ENCODE peak calls at places on chromosomes 7 and 10, in ten cellular contexts. One of them, this sample, is unnamed.

GRCh38 chr7:84855758-84856157 is 331.1 kb downstream of the SEMA3D start:
- DNase-seq in keratinocyte: no peak
- DNase-seq in HL-60: no peak
- DNase-seq in tibial artery: no peak
- DNase-seq in ovary: no peak
- DNase-seq in endodermal cell: no peak
- DNase-seq in spleen: no peak
- DNase-seq in Peyer's patch: no peak
- DNase-seq in heart right ventricle: no peak
- DNase-seq in iPS DF 6.9: no peak
- DNase-seq in this sample: no peak

GRCh38 chr10:44182909-44183308 is 202.0 kb downstream of the CXCL12 start:
- DNase-seq in keratinocyte: no peak
- DNase-seq in HL-60: no peak
- DNase-seq in tibial artery: no peak
- DNase-seq in ovary: no peak
- DNase-seq in endodermal cell: no peak
- DNase-seq in spleen: no peak
- DNase-seq in Peyer's patch: no peak
- DNase-seq in heart right ventricle: no peak
- DNase-seq in iPS DF 6.9: no peak
- DNase-seq in this sample: no peak

GRCh38 chr7:106767498-106768323 is 97.4 kb upstream of the PIK3CG start:
- DNase-seq in keratinocyte: no peak
- DNase-seq in HL-60: no peak
- DNase-seq in tibial artery: no peak
- DNase-seq in ovary: no peak
- DNase-seq in endodermal cell: no peak
- DNase-seq in spleen: no peak
- DNase-seq in Peyer's patch: no peak
- DNase-seq in heart right ventricle: no peak
- DNase-seq in iPS DF 6.9: no peak
- DNase-seq in this sample: no peak

GRCh38 chr7:30796105-30796869 is 25.1 kb downstream of the MINDY4 start:
- DNase-seq in keratinocyte: no peak
- DNase-seq in HL-60: no peak
- DNase-seq in tibial artery: no peak
- DNase-seq in ovary: no peak
- DNase-seq in endodermal cell: no peak
- DNase-seq in spleen: no peak
- DNase-seq in Peyer's patch: no peak
- DNase-seq in heart right ventricle: no peak
- DNase-seq in iPS DF 6.9: no peak
- DNase-seq in this sample: no peak

GRCh38 chr10:70903262-70903921 is 15.0 kb upstream of the PCBD1 start:
- DNase-seq in keratinocyte: no peak
- DNase-seq in HL-60: no peak
- DNase-seq in tibial artery: no peak
- DNase-seq in ovary: peak; percentile 69
- DNase-seq in endodermal cell: peak; percentile 94
- DNase-seq in spleen: peak; percentile 64
- DNase-seq in Peyer's patch: peak; percentile 21
- DNase-seq in heart right ventricle: peak; percentile 77
- DNase-seq in iPS DF 6.9: peak; percentile 31
- DNase-seq in this sample: peak; percentile 79

GRCh38 chr7:50712527-50713356 is 70.0 kb downstream of the GRB10 start:
- DNase-seq in keratinocyte: no peak
- DNase-seq in HL-60: no peak
- DNase-seq in tibial artery: no peak
- DNase-seq in ovary: no peak
- DNase-seq in endodermal cell: no peak
- DNase-seq in spleen: no peak
- DNase-seq in Peyer's patch: no peak
- DNase-seq in heart right ventricle: no peak
- DNase-seq in iPS DF 6.9: no peak
- DNase-seq in this sample: no peak

GRCh38 chr7:150800576-150801241 is at the start of gene TMEM176A:
- DNase-seq in keratinocyte: no peak
- DNase-seq in HL-60: no peak
- DNase-seq in tibial artery: no peak
- DNase-seq in ovary: peak; percentile 65
- DNase-seq in endodermal cell: no peak
- DNase-seq in spleen: no peak
- DNase-seq in Peyer's patch: no peak
- DNase-seq in heart right ventricle: no peak
- DNase-seq in iPS DF 6.9: no peak
- DNase-seq in this sample: no peak

GRCh38 chr10:43318978-43319965 is 52.2 kb upstream of the FXYD4 start:
- DNase-seq in keratinocyte: no peak
- DNase-seq in HL-60: no peak
- DNase-seq in tibial artery: no peak
- DNase-seq in ovary: no peak
- DNase-seq in endodermal cell: no peak
- DNase-seq in spleen: peak; percentile 69
- DNase-seq in Peyer's patch: no peak
- DNase-seq in heart right ventricle: no peak
- DNase-seq in iPS DF 6.9: no peak
- DNase-seq in this sample: no peak

GRCh38 chr7:108290344-108291134 is 160.4 kb upstream of the LAMB4 start:
- DNase-seq in keratinocyte: no peak
- DNase-seq in HL-60: no peak
- DNase-seq in tibial artery: no peak
- DNase-seq in ovary: no peak
- DNase-seq in endodermal cell: no peak
- DNase-seq in spleen: no peak
- DNase-seq in Peyer's patch: no peak
- DNase-seq in heart right ventricle: no peak
- DNase-seq in iPS DF 6.9: no peak
- DNase-seq in this sample: peak; percentile 7

GRCh38 chr10:129812398-129812797 is 151.7 kb downstream of the EBF3 start:
- DNase-seq in keratinocyte: no peak
- DNase-seq in HL-60: no peak
- DNase-seq in tibial artery: no peak
- DNase-seq in ovary: no peak
- DNase-seq in endodermal cell: no peak
- DNase-seq in spleen: no peak
- DNase-seq in Peyer's patch: no peak
- DNase-seq in heart right ventricle: no peak
- DNase-seq in iPS DF 6.9: no peak
- DNase-seq in this sample: no peak

GRCh38 chr10:123144697-123145541 is 3.0 kb upstream of the HMX2 start:
- DNase-seq in keratinocyte: no peak
- DNase-seq in HL-60: no peak
- DNase-seq in tibial artery: no peak
- DNase-seq in ovary: no peak
- DNase-seq in endodermal cell: peak; percentile 77
- DNase-seq in spleen: no peak
- DNase-seq in Peyer's patch: no peak
- DNase-seq in heart right ventricle: no peak
- DNase-seq in iPS DF 6.9: no peak
- DNase-seq in this sample: no peak

GRCh38 chr7:1763033-1763432 is 93.0 kb downstream of the ELFN1 start:
- DNase-seq in keratinocyte: no peak
- DNase-seq in HL-60: no peak
- DNase-seq in tibial artery: no peak
- DNase-seq in ovary: no peak
- DNase-seq in endodermal cell: no peak
- DNase-seq in spleen: peak; percentile 23
- DNase-seq in Peyer's patch: no peak
- DNase-seq in heart right ventricle: no peak
- DNase-seq in iPS DF 6.9: no peak
- DNase-seq in this sample: no peak

GRCh38 chr7:151714201-151714600 is 162.7 kb downstream of the PRKAG2 start:
- DNase-seq in keratinocyte: no peak
- DNase-seq in HL-60: no peak
- DNase-seq in tibial artery: no peak
- DNase-seq in ovary: no peak
- DNase-seq in endodermal cell: no peak
- DNase-seq in spleen: no peak
- DNase-seq in Peyer's patch: no peak
- DNase-seq in heart right ventricle: no peak
- DNase-seq in iPS DF 6.9: no peak
- DNase-seq in this sample: no peak

GRCh38 chr10:128631801-128632241 is 505.6 kb upstream of the MKI67 start:
- DNase-seq in keratinocyte: no peak
- DNase-seq in HL-60: no peak
- DNase-seq in tibial artery: no peak
- DNase-seq in ovary: no peak
- DNase-seq in endodermal cell: no peak
- DNase-seq in spleen: no peak
- DNase-seq in Peyer's patch: no peak
- DNase-seq in heart right ventricle: peak; percentile 41
- DNase-seq in iPS DF 6.9: no peak
- DNase-seq in this sample: no peak

GRCh38 chr10:101695404-101695732 is 398 bp upstream of the FBXW4 start:
- DNase-seq in keratinocyte: no peak
- DNase-seq in HL-60: no peak
- DNase-seq in tibial artery: no peak
- DNase-seq in ovary: no peak
- DNase-seq in endodermal cell: no peak
- DNase-seq in spleen: no peak
- DNase-seq in Peyer's patch: no peak
- DNase-seq in heart right ventricle: no peak
- DNase-seq in iPS DF 6.9: no peak
- DNase-seq in this sample: no peak
- H3K4me3 ChIP-seq in keratinocyte: peak overlapping the region; percentile 92
- H3K4me3 ChIP-seq in HL-60: peak overlapping the region; percentile 58
- H3K4me3 ChIP-seq in tibial artery: peak overlapping the region; percentile 88
- H3K4me3 ChIP-seq in ovary: peak overlapping the region; percentile 56
- H3K4me3 ChIP-seq in endodermal cell: peak overlapping the region; percentile 87
- H3K4me3 ChIP-seq in spleen: peak overlapping the region; percentile 78
- H3K4me3 ChIP-seq in Peyer's patch: peak overlapping the region; percentile 94
- H3K4me3 ChIP-seq in heart right ventricle: peak overlapping the region; percentile 92
- H3K4me3 ChIP-seq in iPS DF 6.9: no peak overlapping the region
- H3K4me3 ChIP-seq in this sample: no peak overlapping the region

GRCh38 chr10:117370205-117370604 is 5.0 kb downstream of the PDZD8 start:
- DNase-seq in keratinocyte: no peak
- DNase-seq in HL-60: no peak
- DNase-seq in tibial artery: no peak
- DNase-seq in ovary: no peak
- DNase-seq in endodermal cell: no peak
- DNase-seq in spleen: no peak
- DNase-seq in Peyer's patch: no peak
- DNase-seq in heart right ventricle: no peak
- DNase-seq in iPS DF 6.9: no peak
- DNase-seq in this sample: no peak

GRCh38 chr10:117365612-117366011 is 9.6 kb downstream of the PDZD8 start:
- DNase-seq in keratinocyte: no peak
- DNase-seq in HL-60: no peak
- DNase-seq in tibial artery: no peak
- DNase-seq in ovary: no peak
- DNase-seq in endodermal cell: no peak
- DNase-seq in spleen: no peak
- DNase-seq in Peyer's patch: no peak
- DNase-seq in heart right ventricle: no peak
- DNase-seq in iPS DF 6.9: no peak
- DNase-seq in this sample: no peak

GRCh38 chr10:117364121-117364960 is 10.9 kb downstream of the PDZD8 start:
- DNase-seq in keratinocyte: no peak
- DNase-seq in HL-60: no peak
- DNase-seq in tibial artery: no peak
- DNase-seq in ovary: no peak
- DNase-seq in endodermal cell: no peak
- DNase-seq in spleen: no peak
- DNase-seq in Peyer's patch: no peak
- DNase-seq in heart right ventricle: no peak
- DNase-seq in iPS DF 6.9: no peak
- DNase-seq in this sample: no peak

GRCh38 chr10:117366741-117367140 is 8.5 kb downstream of the PDZD8 start:
- DNase-seq in keratinocyte: no peak
- DNase-seq in HL-60: no peak
- DNase-seq in tibial artery: no peak
- DNase-seq in ovary: no peak
- DNase-seq in endodermal cell: no peak
- DNase-seq in spleen: no peak
- DNase-seq in Peyer's patch: no peak
- DNase-seq in heart right ventricle: no peak
- DNase-seq in iPS DF 6.9: no peak
- DNase-seq in this sample: no peak

DNA sequence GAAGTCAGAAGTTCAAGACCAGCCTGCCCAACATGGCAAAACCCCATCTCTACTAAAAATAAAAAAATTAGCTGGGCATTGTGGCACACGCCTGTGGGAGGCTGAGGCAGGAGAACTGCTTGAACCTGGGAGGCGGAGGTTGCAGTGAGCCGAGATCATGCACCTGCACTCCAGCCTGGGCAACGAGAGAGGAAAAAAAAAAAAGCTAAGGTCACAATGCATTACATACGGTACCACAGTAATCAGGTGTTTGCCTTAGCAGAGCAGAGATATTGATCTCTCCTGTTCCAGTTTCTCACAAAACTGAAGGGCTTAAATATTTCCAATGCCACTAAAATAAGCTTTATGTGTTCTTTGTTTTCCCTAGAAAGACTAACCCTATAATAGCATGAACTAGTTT is 7.5 kb downstream of the PDZD8 start:
- DNase-seq in keratinocyte: no peak
- DNase-seq in HL-60: no peak
- DNase-seq in tibial artery: no peak
- DNase-seq in ovary: no peak
- DNase-seq in endodermal cell: no peak
- DNase-seq in spleen: no peak
- DNase-seq in Peyer's patch: no peak
- DNase-seq in heart right ventricle: no peak
- DNase-seq in iPS DF 6.9: no peak
- DNase-seq in this sample: no peak
- H3K27ac ChIP-seq in keratinocyte: no peak overlapping the region
- H3K27ac ChIP-seq in HL-60: no peak overlapping the region
- H3K27ac ChIP-seq in tibial artery: no peak overlapping the region
- H3K27ac ChIP-seq in ovary: no peak overlapping the region
- H3K27ac ChIP-seq in endodermal cell: no peak overlapping the region
- H3K27ac ChIP-seq in spleen: no peak overlapping the region
- H3K27ac ChIP-seq in Peyer's patch: no peak overlapping the region
- H3K27ac ChIP-seq in heart right ventricle: no peak overlapping the region
- H3K27ac ChIP-seq in iPS DF 6.9: no peak overlapping the region
- H3K27ac ChIP-seq in this sample: no peak overlapping the region

DNA sequence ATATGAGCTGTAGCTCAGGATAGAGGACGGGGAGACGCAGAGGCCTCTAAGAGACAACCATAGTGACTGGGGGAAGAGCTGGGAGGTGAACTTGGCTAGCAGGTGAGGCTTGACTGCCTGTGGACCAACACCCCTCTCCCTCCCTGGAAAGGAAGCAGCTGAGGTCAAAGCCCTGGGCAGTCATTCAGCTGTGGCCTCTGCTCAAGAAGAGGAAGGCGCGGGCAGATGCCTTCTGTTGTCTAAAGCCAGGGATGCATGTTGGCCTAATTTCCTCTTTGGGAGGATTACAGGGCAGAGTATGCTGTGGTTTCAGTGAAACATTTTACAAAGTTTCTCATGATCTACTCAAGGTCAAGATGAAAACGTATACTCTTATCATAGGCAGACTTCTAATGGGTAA is 327.1 kb downstream of the PRPF18 start:
- DNase-seq in keratinocyte: no peak
- DNase-seq in HL-60: no peak
- DNase-seq in tibial artery: peak; percentile 70
- DNase-seq in ovary: no peak
- DNase-seq in endodermal cell: no peak
- DNase-seq in spleen: no peak
- DNase-seq in Peyer's patch: no peak
- DNase-seq in heart right ventricle: no peak
- DNase-seq in iPS DF 6.9: no peak
- DNase-seq in this sample: peak; percentile 76
- H3K27me3 ChIP-seq in keratinocyte: no peaks in the 10 kb centered on the region
- H3K27me3 ChIP-seq in HL-60: no peaks in the 10 kb centered on the region
- H3K27me3 ChIP-seq in tibial artery: no peaks in the 10 kb centered on the region
- H3K27me3 ChIP-seq in ovary: no peaks in the 10 kb centered on the region
- H3K27me3 ChIP-seq in endodermal cell: no peaks in the 10 kb centered on the region
- H3K27me3 ChIP-seq in spleen: no peaks in the 10 kb centered on the region
- H3K27me3 ChIP-seq in Peyer's patch: no peaks in the 10 kb centered on the region
- H3K27me3 ChIP-seq in heart right ventricle: no peaks in the 10 kb centered on the region
- H3K27me3 ChIP-seq in iPS DF 6.9: no peaks in the 10 kb centered on the region
- H3K27me3 ChIP-seq in this sample: no peaks in the 10 kb centered on the region

GRCh38 chr10:99523251-99523773 is 9.4 kb upstream of the NKX2-3 start:
- DNase-seq in keratinocyte: no peak
- DNase-seq in HL-60: no peak
- DNase-seq in tibial artery: no peak
- DNase-seq in ovary: no peak
- DNase-seq in endodermal cell: peak; percentile 91
- DNase-seq in spleen: no peak
- DNase-seq in Peyer's patch: no peak
- DNase-seq in heart right ventricle: no peak
- DNase-seq in iPS DF 6.9: no peak
- DNase-seq in this sample: no peak
- H3K4me3 ChIP-seq in keratinocyte: no peak overlapping the region
- H3K4me3 ChIP-seq in HL-60: no peak overlapping the region
- H3K4me3 ChIP-seq in tibial artery: no peak overlapping the region
- H3K4me3 ChIP-seq in ovary: no peak overlapping the region
- H3K4me3 ChIP-seq in endodermal cell: peak overlapping the region; percentile 80
- H3K4me3 ChIP-seq in spleen: peak overlapping the region; percentile 18
- H3K4me3 ChIP-seq in Peyer's patch: peak overlapping the region; percentile 5
- H3K4me3 ChIP-seq in heart right ventricle: no peak overlapping the region
- H3K4me3 ChIP-seq in iPS DF 6.9: peak overlapping the region; percentile 37
- H3K4me3 ChIP-seq in this sample: no peak overlapping the region